ENCODE peak calls at places on chromosomes 1 and 21, in four cellular contexts. E is NCI-H146, K is HEK293T, Z is T-helper 1 cell. H is an unnamed sample.

GRCh38 chr1:236400061-236400638 is 6.1 kb downstream of the EDARADD start:
- DNase-seq in E (no peak), K (no peak), Z (no peak), H (peak)

GRCh38 chr1:186899977-186900376 is 71.2 kb downstream of the PLA2G4A start:
- DNase-seq in Z (no peak), K (no peak), E (no peak), H (no peak)

GRCh38 chr1:24586970-24587820 is 31.3 kb downstream of the NCMAP start:
- DNase-seq in Z (peak), E (peak), K (peak), H (no peak)

GRCh38 chr1:34787461-34788420 is 5.1 kb upstream of the GJA4 start:
- DNase-seq in K (peak), Z (no peak), E (no peak), H (peak)

GRCh38 chr1:9447215-9447960 is 91.9 kb upstream of the SLC25A33 start:
- DNase-seq in E (no peak), K (no peak), Z (no peak), H (no peak)

GRCh38 chr1:111084999-111085398 is 54.9 kb downstream of the DRAM2 start:
- DNase-seq in Z (no peak), E (no peak), K (no peak), H (no peak)

GRCh38 chr1:36106269-36106668 is 17.6 kb downstream of the ADPRS start:
- DNase-seq in E (no peak), K (no peak), Z (no peak), H (no peak)

GRCh38 chr21:28742527-28742926 is 250.2 kb downstream of the LTN1 start:
- DNase-seq in Z (no peak), K (no peak), E (no peak), H (no peak)

GRCh38 chr1:40179496-40180089 is 18.4 kb downstream of the RLF start:
- DNase-seq in E (no peak), K (no peak), Z (no peak), H (no peak)

GRCh38 chr1:18901147-18901951 is 1.0 kb downstream of the ALDH4A1 start:
- DNase-seq in Z (no peak), E (no peak), K (no peak), H (no peak)

GRCh38 chr1:147110434-147110833 is 61.8 kb downstream of the PRKAB2 start:
- DNase-seq in K (no peak), E (no peak), Z (no peak), H (no peak)

H was measured in islet precursor cell.